ENCODE peak calls at places on chromosomes 7 and 10, in six cellular contexts. W is HCT116, D is GM12878, U is H1, R is HepG2, B is K562. Y is an unnamed sample.

GRCh38 chr7:148915211-148915610 is 31.1 kb upstream of the EZH2 start:
- DNase-seq in W (no peak), D (no peak), U (no peak), R (no peak), B (no peak), Y (no peak)

GRCh38 chr10:50275650-50276235 is 24.4 kb upstream of the ASAH2 start:
- DNase-seq in W (no peak), D (peak), U (no peak), R (peak), B (peak), Y (no peak)

GRCh38 chr10:27745380-27745718 is 270 bp downstream of the MKX start:
- DNase-seq in W (no peak), D (no peak), U (no peak), R (no peak), B (no peak), Y (no peak)

GRCh38 chr10:15725603-15726002 is 5.9 kb upstream of the ITGA8 start:
- DNase-seq in W (peak), D (no peak), U (no peak), R (peak), B (peak), Y (no peak)

GRCh38 chr7:93159490-93159889 is 11.3 kb upstream of the SAMD9L start:
- DNase-seq in W (no peak), D (no peak), U (no peak), R (no peak), B (no peak), Y (no peak)

GRCh38 chr7:137538361-137538762 is 194.8 kb upstream of the PTN start:
- DNase-seq in W (no peak), D (no peak), U (no peak), R (no peak), B (no peak), Y (no peak)

GRCh38 chr7:35797311-35797710 is 3.5 kb upstream of the SEPTIN7 start:
- DNase-seq in W (no peak), D (no peak), U (no peak), R (no peak), B (no peak), Y (no peak)

GRCh38 chr10:70051878-70052277 is 768 bp upstream of the MACROH2A2 start:
- DNase-seq in W (no peak), D (no peak), U (no peak), R (no peak), B (no peak), Y (no peak)

GRCh38 chr7:99194301-99194700 is 13.6 kb downstream of the KPNA7 start:
- DNase-seq in W (no peak), D (no peak), U (no peak), R (no peak), B (no peak), Y (no peak)

GRCh38 chr10:14536269-14536903 is 205.7 kb upstream of the FRMD4A start:
- DNase-seq in W (no peak), D (no peak), U (no peak), R (peak), B (no peak), Y (no peak)

GRCh38 chr10:89942217-89942616 is 240.8 kb downstream of the KIF20B start:
- DNase-seq in W (no peak), D (no peak), U (no peak), R (no peak), B (no peak), Y (no peak)

GRCh38 chr7:20745716-20746115 is 41.0 kb downstream of the SP8 start:
- DNase-seq in W (no peak), D (no peak), U (no peak), R (no peak), B (no peak), Y (no peak)

GRCh38 chr7:151125459-151125834 is 39.2 kb downstream of the AGAP3 start:
- DNase-seq in W (no peak), D (no peak), U (no peak), R (no peak), B (no peak), Y (no peak)

GRCh38 chr7:100486753-100487446 is 3.2 kb downstream of the NYAP1 start:
- DNase-seq in W (no peak), D (no peak), U (no peak), R (no peak), B (peak), Y (no peak)

GRCh38 chr10:91271886-91272285 is 51.4 kb downstream of the PCGF5 start:
- DNase-seq in W (no peak), D (no peak), U (no peak), R (no peak), B (no peak), Y (no peak)

GRCh38 chr10:5971315-5971832 is 6.0 kb downstream of the IL15RA start:
- DNase-seq in W (no peak), D (no peak), U (no peak), R (no peak), B (peak), Y (no peak)

GRCh38 chr10:22969704-22970103 is 41.9 kb downstream of the ARMC3 start:
- DNase-seq in W (no peak), D (no peak), U (no peak), R (no peak), B (no peak), Y (no peak)
- H3K4me3 ChIP-seq in W (no peak), D (no peak), U (no peak), R (no peak), B (no peak), Y (no peak)

DNA sequence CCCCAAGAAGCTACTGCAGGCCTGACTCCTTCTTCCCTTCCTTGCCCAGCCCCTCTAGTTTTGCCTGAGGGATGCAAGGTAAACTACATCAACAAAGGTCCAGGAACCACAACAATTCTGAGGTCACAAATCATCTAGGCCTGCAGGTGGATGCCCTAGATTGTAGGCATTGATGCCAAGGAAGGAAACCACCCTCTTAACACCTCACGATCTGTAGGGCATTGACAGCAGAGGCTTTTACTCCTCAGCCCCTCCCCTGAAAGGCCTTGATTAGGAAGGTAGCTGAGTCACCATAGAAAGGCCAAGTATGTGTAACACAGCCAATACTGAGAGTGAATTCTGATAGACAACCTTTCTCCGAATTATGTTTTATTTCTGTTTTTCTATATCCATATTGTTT is 46.7 kb upstream of the FAM3C start:
- DNase-seq in W (peak), D (no peak), U (no peak), R (no peak), B (peak), Y (no peak)
- TF ChIP-seq ZNF274 in W (no peak), D (no peak), U (no peak), R (no peak), B (no peak), Y (no peak)

GRCh38 chr10:103086261-103086660 is 106.8 kb downstream of the NT5C2 start:
- DNase-seq in W (no peak), D (no peak), U (no peak), R (no peak), B (no peak), Y (no peak)
- H3K4me3 ChIP-seq in W (no peak), D (no peak), U (no peak), R (no peak), B (no peak), Y (no peak)

GRCh38 chr10:126667568-126667967 is 2.9 kb downstream of the C10orf90 start:
- DNase-seq in W (no peak), D (no peak), U (no peak), R (no peak), B (no peak), Y (no peak)
- TF ChIP-seq ZNF274 in W (no peak), D (no peak), U (no peak), R (no peak), B (no peak), Y (no peak)

GRCh38 chr7:128450409-128450808 is 5.3 kb upstream of the HILPDA start:
- DNase-seq in W (no peak), D (no peak), U (no peak), R (no peak), B (no peak), Y (no peak)
- H3K4me3 ChIP-seq in W (no peak), D (no peak), U (no peak), R (no peak), B (no peak), Y (no peak)

GRCh38 chr7:10257438-10257837 is 716.2 kb upstream of the PHF14 start:
- DNase-seq in W (no peak), D (no peak), U (no peak), R (no peak), B (no peak), Y (no peak)
- TF ChIP-seq ZNF274 in W (no peak), D (no peak), U (no peak), R (no peak), B (no peak), Y (no peak)

GRCh38 chr7:101990811-101991418 is 173.5 kb downstream of the CUX1 start:
- DNase-seq in W (no peak), D (peak), U (no peak), R (no peak), B (no peak), Y (no peak)
- H3K4me3 ChIP-seq in W (no peak), D (peak), U (no peak), R (no peak), B (no peak), Y (no peak)

GRCh38 chr7:16223963-16224707 is 197.2 kb downstream of the CRPPA start:
- DNase-seq in W (no peak), D (no peak), U (no peak), R (no peak), B (no peak), Y (no peak)
- TF ChIP-seq ZNF274 in W (no peak), D (no peak), U (no peak), R (no peak), B (no peak), Y (no peak)